ENCODE peak calls at places on chromosome 5, in five cellular contexts. E, Z, P, H and N are unnamed samples.

GRCh38 chr5:109748545-109748944 is 58.8 kb downstream of the MAN2A1 start:
- DNase-seq in E (no peak), Z (no peak), P (no peak), H (no peak), N (no peak)

GRCh38 chr5:2832394-2832793 is 80.9 kb upstream of the IRX2 start:
- DNase-seq in E (no peak), Z (no peak), P (no peak), H (no peak), N (no peak)

GRCh38 chr5:135560858-135561257 is 17.9 kb downstream of the CXCL14 start:
- DNase-seq in E (peak), Z (peak), P (peak), H (peak), N (peak)

GRCh38 chr5:1376921-1377320 is 32.0 kb upstream of the CLPTM1L start:
- DNase-seq in E (no peak), Z (no peak), P (no peak), H (no peak), N (no peak)

GRCh38 chr5:17354265-17354664 is 136.8 kb downstream of the BASP1 start:
- DNase-seq in E (no peak), Z (no peak), P (no peak), H (no peak), N (no peak)

GRCh38 chr5:169651526-169651925 is 14.5 kb downstream of the DOCK2 start:
- DNase-seq in E (no peak), Z (no peak), P (no peak), H (no peak), N (no peak)

GRCh38 chr5:98779264-98779877 is 5.9 kb downstream of the RGMB start:
- DNase-seq in E (no peak), Z (no peak), P (no peak), H (no peak), N (no peak)

GRCh38 chr5:66171349-66172344 is 27.5 kb downstream of the SREK1 start:
- DNase-seq in E (peak), Z (peak), P (no peak), H (peak), N (no peak)

GRCh38 chr5:157308826-157309465 is 43.0 kb downstream of the CYFIP2 start:
- DNase-seq in E (peak), Z (peak), P (no peak), H (no peak), N (no peak)

GRCh38 chr5:93577807-93578178 is 3.2 kb downstream of the NR2F1-AS1 start:
- DNase-seq in E (no peak), Z (no peak), P (no peak), H (no peak), N (no peak)

GRCh38 chr5:39943811-39944210 is 519.0 kb upstream of the DAB2 start:
- DNase-seq in E (no peak), Z (peak), P (no peak), H (no peak), N (no peak)

GRCh38 chr5:14102666-14103065 is 40.5 kb upstream of the TRIO start:
- DNase-seq in E (no peak), Z (peak), P (no peak), H (no peak), N (no peak)

GRCh38 chr5:141816598-141817399 is 61.4 kb downstream of the PCDH1 start:
- DNase-seq in E (no peak), Z (no peak), P (no peak), H (no peak), N (no peak)

GRCh38 chr5:77358566-77359205 is 133.4 kb downstream of the WDR41 start:
- DNase-seq in E (no peak), Z (peak), P (no peak), H (no peak), N (no peak)